ENCODE peak calls at places on chromosomes 6 and 20, in six cellular contexts. L is HCT116, R is GM12878, Z is HepG2, E is H1, W is K562. Y is an unnamed sample.

GRCh38 chr6:159250633-159251032 is 81.4 kb downstream of the FNDC1 start:
- DNase-seq in E (no peak), L (no peak), R (no peak), Z (no peak), W (no peak), Y (no peak)

GRCh38 chr6:77633993-77634392 is 18.8 kb upstream of the MEI4 start:
- DNase-seq in R (no peak), E (no peak), L (no peak), W (no peak), Z (no peak), Y (no peak)

GRCh38 chr6:3321875-3322274 is 63.1 kb downstream of the PSMG4 start:
- DNase-seq in W (no peak), R (no peak), E (no peak), L (no peak), Z (no peak), Y (no peak)

GRCh38 chr20:58306421-58307261 is 2.9 kb upstream of the RAB22A start:
- DNase-seq in R (peak), L (no peak), E (no peak), Z (peak), W (peak), Y (no peak)

GRCh38 chr6:131054392-131055250 is 8.4 kb downstream of the EPB41L2 start:
- DNase-seq in Z (no peak), L (no peak), W (no peak), R (no peak), E (no peak), Y (no peak)

GRCh38 chr6:166360243-166361079 is 18.1 kb upstream of the SFT2D1 start:
- DNase-seq in E (no peak), Z (no peak), L (no peak), R (no peak), W (no peak), Y (no peak)

GRCh38 chr20:839626-840025 is 6.1 kb downstream of the FAM110A start:
- DNase-seq in W (no peak), L (no peak), Z (no peak), E (no peak), R (no peak), Y (no peak)

GRCh38 chr6:170149681-170150589 is 140.9 kb downstream of the DLL1 start:
- DNase-seq in E (no peak), L (no peak), Z (no peak), R (no peak), W (no peak), Y (no peak)

GRCh38 chr6:35247642-35248231 is 11.8 kb upstream of the ZNF76 start:
- DNase-seq in Z (no peak), L (no peak), R (peak), E (no peak), W (peak), Y (no peak)

GRCh38 chr20:31987744-31988143 is 19.8 kb downstream of the XKR7 start:
- DNase-seq in L (no peak), E (no peak), R (no peak), W (no peak), Z (peak), Y (no peak)

GRCh38 chr6:28982476-28983266 is 22.4 kb downstream of the ZNF311 start:
- DNase-seq in Z (peak), L (no peak), E (no peak), R (peak), W (peak), Y (no peak)

GRCh38 chr6:130018830-130019795 is 732 bp downstream of the L3MBTL3 start:
- DNase-seq in L (no peak), Z (no peak), E (no peak), W (peak), R (no peak), Y (peak)

GRCh38 chr6:4962905-4963304 is 40.9 kb downstream of the RPP40 start:
- DNase-seq in W (no peak), E (no peak), Z (no peak), R (no peak), L (no peak), Y (no peak)

GRCh38 chr6:166563805-166564204 is 22.7 kb downstream of the RAMACL start:
- DNase-seq in E (no peak), W (no peak), L (no peak), Z (no peak), R (no peak), Y (no peak)

GRCh38 chr20:47810686-47811347 is 25.5 kb upstream of the SULF2 start:
- DNase-seq in R (no peak), Z (no peak), L (no peak), W (no peak), E (no peak), Y (peak)

GRCh38 chr6:165447141-165447540 is 137.7 kb upstream of the C6orf118 start:
- DNase-seq in R (no peak), E (no peak), L (no peak), Z (no peak), W (no peak), Y (no peak)

GRCh38 chr6:78460711-78461110 is 406.6 kb upstream of the IRAK1BP1 start:
- DNase-seq in Z (no peak), L (no peak), E (no peak), R (no peak), W (no peak), Y (no peak)

GRCh38 chr20:60035486-60035885 is 77.3 kb downstream of the CDH26 start:
- DNase-seq in W (no peak), L (no peak), E (no peak), Z (no peak), R (no peak), Y (no peak)

GRCh38 chr6:56193846-56194245 is 53.5 kb downstream of the COL21A1 start:
- DNase-seq in R (no peak), L (no peak), W (no peak), E (no peak), Z (no peak), Y (no peak)

GRCh38 chr20:46151936-46152335 is 33.8 kb downstream of the CD40 start:
- DNase-seq in W (peak), R (no peak), L (no peak), Z (peak), E (no peak), Y (peak)

GRCh38 chr6:170202416-170203135 is 88.3 kb downstream of the DLL1 start:
- DNase-seq in L (no peak), E (no peak), Z (no peak), W (no peak), R (no peak), Y (no peak)

GRCh38 chr20:38307371-38308046 is 3.6 kb downstream of the BPI start:
- DNase-seq in W (no peak), E (no peak), L (no peak), Z (no peak), R (no peak), Y (no peak)

GRCh38 chr6:44126320-44127149 is 717 bp downstream of the MRPL14 start:
- DNase-seq in W (peak), E (no peak), Z (peak), L (no peak), R (peak), Y (peak)
- TF ChIP-seq ATF3 in W (no peak), E (no peak), Z (no peak), L (no peak), R (no peak), Y (no peak)

GRCh38 chr6:107666084-107666981 is 157.8 kb downstream of the SCML4 start:
- DNase-seq in Z (peak), W (no peak), L (no peak), R (no peak), E (no peak), Y (no peak)

GRCh38 chr6:107670792-107671199 is 153.3 kb downstream of the SCML4 start:
- DNase-seq in R (peak), E (no peak), L (no peak), W (no peak), Z (no peak), Y (no peak)

GRCh38 chr6:107665386-107665785 is 158.7 kb downstream of the SCML4 start:
- DNase-seq in E (no peak), W (no peak), Z (no peak), L (no peak), R (no peak), Y (no peak)

GRCh38 chr6:107667790-107668189 is 156.3 kb downstream of the SCML4 start:
- DNase-seq in Z (no peak), R (no peak), W (peak), L (no peak), E (no peak), Y (no peak)

DNA sequence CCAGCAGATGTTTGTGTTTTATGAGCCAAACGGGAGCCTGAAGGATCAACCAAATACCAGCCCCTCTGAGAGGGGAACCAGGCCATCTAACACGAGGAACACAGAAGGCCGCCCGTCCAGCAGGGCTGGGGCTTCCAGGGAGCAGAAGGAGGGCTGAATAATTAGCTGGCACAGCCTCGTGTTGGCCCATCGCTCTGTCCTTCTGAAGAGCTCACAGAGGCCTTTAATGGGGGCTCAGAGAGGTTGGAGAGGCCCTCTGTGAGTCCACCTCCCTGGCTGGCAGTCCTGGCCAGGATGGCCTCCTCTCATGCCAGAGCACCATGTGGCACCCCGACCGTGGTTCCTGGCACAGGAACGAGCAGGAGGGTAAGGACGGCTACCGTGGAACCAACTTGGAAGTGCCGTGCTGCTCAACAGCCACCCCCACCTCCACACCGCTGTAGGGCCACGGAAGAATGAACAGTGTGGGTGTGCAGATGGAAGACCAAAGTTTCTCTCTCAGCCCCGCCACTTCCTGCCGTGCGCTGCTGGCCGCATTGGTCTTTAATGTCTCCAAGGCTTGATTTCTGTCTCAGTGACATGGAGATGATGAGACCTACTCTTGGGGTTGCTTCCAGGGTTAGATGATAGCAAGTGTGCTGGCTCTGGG is 155.2 kb downstream of the SCML4 start:
- DNase-seq in R (peak), E (no peak), W (no peak), Z (no peak), L (no peak), Y (no peak)
- TF ChIP-seq ATF3 in R (no peak), E (no peak), W (no peak), Z (no peak), L (no peak), Y (no peak)

GRCh38 chr20:36613974-36614373 is 8.4 kb downstream of the RAB5IF start:
- DNase-seq in W (no peak), R (no peak), Z (no peak), L (no peak), E (no peak), Y (no peak)
- TF ChIP-seq ATF3 in W (no peak), R (no peak), Z (no peak), L (no peak), E (no peak), Y (no peak)

GRCh38 chr20:8155848-8156602 is 24.0 kb downstream of the PLCB1 start:
- DNase-seq in L (no peak), R (no peak), E (no peak), Z (peak), W (no peak), Y (no peak)
- TF ChIP-seq ATF3 in L (no peak), R (no peak), E (no peak), Z (no peak), W (no peak), Y (no peak)

DNA sequence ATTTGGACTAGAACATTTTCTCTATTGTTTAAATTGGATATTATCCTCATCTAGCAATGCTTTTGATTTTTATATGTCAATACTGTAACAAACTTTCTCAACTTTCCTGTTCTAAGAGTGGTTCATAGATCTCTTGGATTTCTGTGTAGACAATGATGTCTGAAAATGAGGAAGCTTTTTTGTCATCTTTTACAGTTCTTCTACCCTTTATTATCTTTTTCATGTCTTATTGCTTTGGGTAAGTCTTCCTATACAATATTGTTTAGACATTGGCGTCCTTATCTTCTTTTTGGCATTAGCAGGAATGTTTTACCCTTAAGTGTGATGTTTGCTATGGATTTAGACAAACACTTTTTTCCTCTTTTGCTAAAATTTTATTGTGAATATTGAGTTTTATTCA is 91.5 kb upstream of the MTHFD1L start:
- DNase-seq in R (no peak), L (no peak), E (no peak), Z (no peak), W (no peak), Y (no peak)
- TF ChIP-seq ATF3 in R (no peak), L (no peak), E (no peak), Z (no peak), W (no peak), Y (no peak)

DNA sequence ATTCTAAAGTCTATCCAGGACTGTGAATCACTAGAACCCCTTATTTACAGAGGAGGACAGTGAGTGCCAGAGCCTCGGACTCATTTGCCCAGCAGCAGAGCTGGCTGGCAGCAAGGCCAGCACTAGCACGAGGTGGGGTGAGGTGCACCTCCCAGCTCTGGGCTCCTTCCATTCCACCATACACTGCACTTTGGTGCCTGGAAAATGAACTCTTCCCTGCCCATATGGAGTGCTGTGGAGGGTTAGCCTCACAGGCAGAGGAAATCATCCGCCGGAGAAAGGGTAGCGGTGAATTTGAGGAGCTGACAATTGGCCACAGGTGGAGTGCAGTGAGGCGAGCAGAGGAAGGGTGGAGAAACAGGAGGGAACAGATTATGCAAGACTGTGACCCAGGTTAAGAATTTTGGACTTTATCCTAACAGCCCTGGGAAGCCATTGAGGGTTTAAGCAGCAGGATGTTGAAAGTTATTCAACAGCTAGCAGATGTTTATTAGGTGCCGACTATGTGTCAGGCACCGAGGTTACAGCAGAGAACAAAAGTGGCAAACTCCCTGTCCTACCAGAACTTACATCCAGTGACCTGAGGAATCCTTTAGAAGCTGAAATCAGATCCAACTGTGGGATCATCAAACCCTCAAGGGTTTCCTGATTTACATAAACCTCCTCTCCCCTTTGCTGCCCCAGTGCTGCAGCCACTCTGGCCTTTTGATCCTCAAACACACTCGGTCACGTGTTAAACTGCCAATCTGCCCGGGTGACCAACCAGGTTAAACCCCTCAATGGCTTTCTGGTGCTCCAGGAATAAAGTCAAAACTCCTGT is 6.2 kb downstream of the TRIM26 start:
- DNase-seq in W (no peak), E (no peak), R (no peak), Z (peak), L (no peak), Y (no peak)
- TF ChIP-seq ATF3 in W (no peak), E (no peak), R (no peak), Z (peak), L (no peak), Y (no peak)

GRCh38 chr20:64139200-64140081 is 24.8 kb upstream of the MYT1 start:
- DNase-seq in W (no peak), E (no peak), R (no peak), L (no peak), Z (no peak), Y (peak)

GRCh38 chr20:64138276-64138815 is 25.9 kb upstream of the MYT1 start:
- DNase-seq in E (no peak), Z (no peak), R (no peak), W (no peak), L (no peak), Y (peak)

GRCh38 chr20:64133951-64134407 is 26.6 kb upstream of the NPBWR2 start:
- DNase-seq in L (no peak), E (no peak), Z (no peak), R (no peak), W (peak), Y (peak)

GRCh38 chr20:64137598-64138031 is 26.6 kb upstream of the MYT1 start:
- DNase-seq in R (no peak), Z (no peak), E (no peak), L (no peak), W (no peak), Y (no peak)

GRCh38 chr20:64136004-64136710 is 28.1 kb upstream of the MYT1 start:
- DNase-seq in E (no peak), W (no peak), L (no peak), R (no peak), Z (no peak), Y (no peak)
- TF ChIP-seq ATF3 in E (no peak), W (no peak), L (no peak), R (no peak), Z (no peak), Y (no peak)

DNA sequence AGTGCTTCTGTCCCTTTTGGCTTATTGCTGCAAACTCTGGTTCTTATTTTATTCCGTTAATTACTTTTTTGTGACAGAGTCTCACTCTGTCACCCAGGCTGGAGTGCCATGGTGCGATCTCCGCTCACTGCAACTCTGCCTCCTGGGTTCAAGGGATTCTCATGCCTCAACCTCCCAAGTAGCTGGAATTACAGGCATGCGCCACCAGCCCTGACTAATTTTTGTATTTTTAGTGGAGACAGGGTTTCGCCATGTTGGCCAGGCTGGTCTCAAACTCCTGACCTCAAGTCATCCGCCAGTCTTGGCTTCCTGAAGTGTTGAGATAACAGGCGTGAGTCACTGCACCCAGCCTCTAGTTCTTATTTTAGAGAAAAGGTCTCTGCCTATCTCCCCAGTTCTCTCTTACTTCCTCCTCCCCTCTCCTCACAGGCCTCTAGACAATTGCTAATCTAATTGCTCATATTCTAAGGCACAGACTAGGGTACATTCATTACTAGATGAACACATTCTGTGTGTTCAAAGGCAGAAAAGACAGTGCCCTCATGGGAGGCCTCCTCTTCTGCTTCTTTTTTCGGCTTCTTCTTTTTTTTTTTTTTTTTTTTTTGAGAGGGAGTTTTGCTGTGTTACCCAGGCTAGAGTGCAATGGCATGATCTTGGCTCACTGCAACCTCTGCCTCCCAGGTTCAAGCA is 27.0 kb downstream of the EDEM2 start:
- DNase-seq in E (no peak), Z (no peak), L (no peak), R (no peak), W (peak), Y (no peak)
- TF ChIP-seq ATF3 in E (no peak), Z (no peak), L (no peak), R (no peak), W (peak), Y (no peak)

GRCh38 chr6:156774872-156775405 is 2.2 kb upstream of the ARID1B start:
- DNase-seq in W (no peak), Z (no peak), E (no peak), R (no peak), L (no peak), Y (no peak)
- TF ChIP-seq ATF3 in W (peak), Z (no peak), E (no peak), R (no peak), L (no peak), Y (no peak)

GRCh38 chr20:33686984-33687366 is 790 bp upstream of the E2F1 start:
- DNase-seq in E (no peak), L (no peak), W (no peak), R (no peak), Z (no peak), Y (no peak)

GRCh38 chr20:33686008-33686983 is at the start of gene E2F1:
- DNase-seq in R (peak), W (peak), E (no peak), Z (peak), L (peak), Y (peak)

GRCh38 chr20:33687370-33687915 is 1.3 kb upstream of the E2F1 start:
- DNase-seq in L (no peak), Z (no peak), W (no peak), E (no peak), R (no peak), Y (no peak)

GRCh38 chr20:33684533-33685327 is 1.5 kb downstream of the E2F1 start:
- DNase-seq in L (no peak), W (no peak), E (no peak), Z (no peak), R (no peak), Y (peak)

DNA sequence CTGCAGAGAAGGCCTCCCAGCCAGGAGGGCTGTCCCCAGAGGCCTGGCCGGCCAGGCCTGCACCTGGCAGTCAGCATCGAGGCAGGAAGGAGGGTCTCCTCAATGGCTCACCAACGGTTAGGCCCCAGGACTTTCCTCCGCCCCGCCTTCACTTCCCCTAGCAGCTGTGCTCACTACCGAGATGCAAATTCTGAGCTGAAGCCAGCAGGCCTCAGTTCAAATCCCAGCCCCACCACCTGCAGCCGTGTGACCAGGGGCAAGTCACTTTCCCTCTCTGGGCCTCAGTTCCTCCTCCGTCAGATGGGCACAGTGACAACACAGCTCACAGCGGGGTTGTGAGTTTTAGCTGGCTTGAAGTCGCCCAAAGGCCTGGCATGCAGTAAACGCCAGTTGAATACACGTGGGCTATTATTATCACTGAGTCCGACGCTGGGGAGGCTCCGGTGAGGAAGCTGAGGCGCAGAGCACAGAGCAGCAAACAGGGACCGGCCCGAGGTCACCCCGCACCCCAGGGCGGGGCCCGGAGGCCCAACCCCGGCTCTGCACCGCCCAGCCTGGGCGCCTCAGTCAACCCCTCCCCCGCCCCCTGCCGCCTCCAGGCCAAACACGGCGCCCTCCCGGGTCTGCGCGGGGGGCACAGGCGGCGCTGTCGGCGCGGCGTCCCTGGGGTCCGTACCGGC is 717 bp downstream of the E2F1 start:
- DNase-seq in L (no peak), E (no peak), W (peak), Z (peak), R (peak), Y (peak)
- TF ChIP-seq ATF3 in L (no peak), E (no peak), W (no peak), Z (no peak), R (no peak), Y (no peak)

Y was measured in WTC11.